ENCODE peak calls at places on chromosome 18, in nine cellular contexts. G, K, Z, V, E, M, F, R and I are unnamed samples.

GRCh38 chr18:55048892-55049291 is 89.6 kb upstream of the CCDC68 start:
- DNase-seq in M (no peak), V (no peak), F (no peak), E (no peak), R (peak; percentile 83), K (no peak), Z (no peak), G (peak; percentile 6), I (no peak)

GRCh38 chr18:50986360-50987087 is 18.7 kb downstream of the ELAC1 start:
- DNase-seq in E (no peak), K (no peak), M (no peak), F (no peak), G (no peak), Z (no peak), V (no peak), R (peak; percentile 84), I (no peak)

GRCh38 chr18:49934457-49934856 is 121.1 kb upstream of the ACAA2 start:
- DNase-seq in E (no peak), Z (no peak), V (no peak), K (no peak), R (no peak), G (no peak), F (no peak), M (no peak), I (no peak)

GRCh38 chr18:54173250-54173649 is 51.2 kb downstream of the MBD2 start:
- DNase-seq in F (no peak), M (no peak), K (no peak), R (no peak), G (no peak), V (no peak), Z (no peak), E (no peak), I (no peak)

GRCh38 chr18:57786038-57786437 is 17.1 kb downstream of the ATP8B1 start:
- DNase-seq in F (no peak), G (no peak), E (no peak), V (peak; percentile 70), R (no peak), Z (no peak), M (no peak), K (peak; percentile 7), I (no peak)

GRCh38 chr18:25305584-25305983 is 46.4 kb downstream of the ZNF521 start:
- DNase-seq in F (no peak), K (no peak), E (no peak), V (no peak), Z (no peak), G (no peak), M (no peak), R (peak; percentile 48), I (no peak)

GRCh38 chr18:75070625-75071483 is 138.1 kb downstream of the PTGR3 start:
- DNase-seq in G (peak; percentile 25), Z (no peak), M (no peak), E (peak; percentile 49), R (peak; percentile 89), F (no peak), K (no peak), V (peak; percentile 39), I (peak; percentile 88)

GRCh38 chr18:38851526-38851925 is 1285.9 kb upstream of the CELF4 start:
- DNase-seq in V (no peak), F (no peak), K (no peak), E (no peak), M (no peak), R (no peak), G (no peak), Z (no peak), I (peak; percentile 5)

GRCh38 chr18:63447066-63447465 is 24.8 kb upstream of the VPS4B start:
- DNase-seq in K (no peak), G (no peak), F (no peak), R (no peak), M (no peak), V (no peak), Z (no peak), E (no peak), I (no peak)

GRCh38 chr18:4142876-4143275 is 312.2 kb downstream of the DLGAP1 start:
- DNase-seq in F (no peak), V (no peak), E (no peak), G (no peak), M (no peak), Z (no peak), K (no peak), R (no peak), I (no peak)

GRCh38 chr18:6382968-6383367 is 31.7 kb downstream of the L3MBTL4 start:
- DNase-seq in M (peak; percentile 54), F (peak; percentile 72), V (no peak), Z (no peak), G (no peak), K (no peak), E (no peak), R (no peak), I (no peak)

GRCh38 chr18:48675912-48676311 is 137.1 kb downstream of the CTIF start:
- DNase-seq in F (peak; percentile 56), M (no peak), V (no peak), E (no peak), Z (no peak), K (no peak), G (no peak), R (no peak), I (no peak)
- H3K27ac ChIP-seq in F (no peak overlapping the region), M (no peak overlapping the region), V (no peak overlapping the region), E (no peak overlapping the region), Z (no peak overlapping the region), K (no peak overlapping the region), G (peak overlapping the region; percentile 63), R (peak overlapping the region; percentile 42), I (no peak overlapping the region)

DNA sequence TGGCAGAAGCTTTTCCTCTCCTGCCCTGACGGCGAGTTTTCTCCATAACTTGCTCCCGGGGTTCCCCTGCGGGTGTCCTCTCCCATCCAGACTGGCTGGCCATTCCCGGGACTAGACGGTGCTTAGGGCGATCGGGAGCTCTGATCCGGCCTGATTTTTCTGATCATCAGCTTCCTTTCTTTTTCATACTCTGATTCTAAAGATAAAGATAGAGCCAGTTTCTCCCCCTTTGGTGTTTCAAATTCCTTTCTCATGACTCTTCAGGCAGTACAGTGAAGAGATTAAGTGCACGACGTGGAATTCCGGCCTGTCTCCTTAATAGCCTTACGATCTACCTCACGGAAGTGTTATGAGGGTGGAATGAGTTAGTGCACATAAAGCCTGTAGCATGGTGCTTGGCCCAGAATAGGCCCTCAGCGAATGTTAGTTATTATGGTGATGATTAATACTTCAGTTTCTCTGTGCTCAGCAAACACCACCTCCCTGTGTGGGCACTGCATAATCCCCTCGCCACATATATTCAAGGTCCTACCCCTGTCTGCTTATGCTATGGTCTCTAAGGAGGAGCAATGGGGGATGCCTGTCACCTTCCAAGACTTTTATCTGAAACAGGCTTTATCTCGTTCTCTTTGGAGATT is 254.9 kb downstream of the CDH2 start:
- DNase-seq in G (peak; percentile 5), E (peak; percentile 11), R (peak; percentile 49), K (no peak), V (no peak), M (peak; percentile 23), F (peak; percentile 51), Z (no peak), I (peak; percentile 54)
- H3K27ac ChIP-seq in G (peak overlapping the region; percentile 67), E (no peak overlapping the region), R (no peak overlapping the region), K (no peak overlapping the region), V (no peak overlapping the region), M (no peak overlapping the region), F (no peak overlapping the region), Z (no peak overlapping the region), I (peak overlapping the region; percentile 64)

DNA sequence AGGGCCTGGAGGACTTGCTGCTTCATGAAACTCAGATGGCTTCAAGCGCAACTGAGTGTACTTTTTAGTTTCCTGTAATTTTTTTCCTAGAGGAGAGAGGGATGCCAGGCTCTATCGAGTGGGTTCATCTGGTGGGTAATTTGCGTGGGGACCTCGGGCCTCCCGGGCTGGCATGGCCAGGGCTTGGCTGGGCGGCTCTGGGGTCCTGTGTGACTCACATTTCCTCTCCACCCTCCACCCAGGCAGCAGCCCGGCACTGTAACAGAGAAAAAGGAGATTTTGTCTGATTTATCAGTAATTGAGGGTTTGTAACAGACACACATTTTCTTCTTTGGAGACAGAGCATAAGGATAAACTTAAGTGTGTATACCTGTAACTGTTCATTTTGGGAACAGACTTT is 64.2 kb downstream of the NFATC1 start:
- DNase-seq in G (no peak), K (no peak), M (no peak), Z (no peak), F (no peak), E (no peak), V (no peak), R (no peak), I (no peak)
- H3K27ac ChIP-seq in G (no peak overlapping the region), K (no peak overlapping the region), M (peak overlapping the region; percentile 50), Z (no peak overlapping the region), F (no peak overlapping the region), E (no peak overlapping the region), V (no peak overlapping the region), R (no peak overlapping the region), I (no peak overlapping the region)

GRCh38 chr18:79372991-79373390 is 22.7 kb upstream of the NFATC1 start:
- DNase-seq in F (no peak), R (no peak), V (no peak), G (no peak), M (no peak), E (no peak), K (no peak), Z (no peak), I (no peak)
- H3K27ac ChIP-seq in F (no peak overlapping the region), R (no peak overlapping the region), V (no peak overlapping the region), G (no peak overlapping the region), M (no peak overlapping the region), E (no peak overlapping the region), K (no peak overlapping the region), Z (no peak overlapping the region), I (no peak overlapping the region)

DNA sequence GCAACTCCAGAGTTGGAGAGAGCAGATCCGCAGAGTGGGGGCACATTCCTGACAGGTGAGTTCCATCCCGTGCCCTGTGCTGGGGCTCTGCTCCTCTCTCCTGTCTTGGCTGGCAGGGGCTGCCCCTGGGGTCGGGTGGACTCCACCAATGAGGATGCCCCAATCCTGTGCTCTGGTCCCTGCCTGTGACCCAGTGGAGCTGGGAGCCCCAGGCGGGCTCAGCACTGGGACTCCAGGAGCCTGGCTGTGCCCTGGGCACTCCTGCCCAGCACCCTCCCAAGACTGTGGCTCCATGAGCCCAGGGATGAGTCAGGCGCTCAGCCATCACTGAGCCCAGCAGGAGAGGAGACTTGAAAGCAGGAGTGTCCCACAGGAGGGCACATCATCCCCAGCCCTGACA is 53.9 kb downstream of the MBP start:
- DNase-seq in M (no peak), K (no peak), V (no peak), F (no peak), Z (no peak), G (no peak), E (no peak), R (no peak), I (no peak)
- H3K27ac ChIP-seq in M (no peak overlapping the region), K (peak overlapping the region; percentile 67), V (no peak overlapping the region), F (no peak overlapping the region), Z (no peak overlapping the region), G (peak overlapping the region; percentile 74), E (no peak overlapping the region), R (no peak overlapping the region), I (no peak overlapping the region)